ENCODE peak calls at places on chromosomes 12 and 14, in ten cellular contexts. One of them, this sample, is unnamed.
A peak's percentile ranks its signal among the peaks of the same experiment; 100 is the strongest.

GRCh38 chr12:122836027-122836921 is 1.0 kb downstream of the HIP1R start:
- DNase-seq in cardiac fibroblast: peak; percentile 31
- DNase-seq in naive thymus-derived CD4-positive, alpha-beta T cell: peak; percentile 82
- DNase-seq in HFF-Myc: no peak
- DNase-seq in kidney: peak; percentile 80
- DNase-seq in heart left ventricle: no peak
- DNase-seq in AG09309: no peak
- DNase-seq in H1: no peak
- DNase-seq in lower lobe of right lung: peak; percentile 55
- DNase-seq in body of pancreas: peak; percentile 49
- DNase-seq in this sample: no peak

GRCh38 chr14:57498659-57499058 is 5.0 kb upstream of the CCDC198 start:
- DNase-seq in HFF-Myc: no peak
- DNase-seq in kidney: no peak
- DNase-seq in naive thymus-derived CD4-positive, alpha-beta T cell: no peak
- DNase-seq in AG09309: no peak
- DNase-seq in heart left ventricle: no peak
- DNase-seq in cardiac fibroblast: no peak
- DNase-seq in lower lobe of right lung: no peak
- DNase-seq in body of pancreas: no peak
- DNase-seq in H1: no peak
- DNase-seq in this sample: no peak

GRCh38 chr12:93707836-93708235 is 30.7 kb downstream of the CRADD start:
- DNase-seq in heart left ventricle: no peak
- DNase-seq in H1: no peak
- DNase-seq in kidney: no peak
- DNase-seq in lower lobe of right lung: no peak
- DNase-seq in AG09309: no peak
- DNase-seq in body of pancreas: no peak
- DNase-seq in cardiac fibroblast: peak; percentile 30
- DNase-seq in HFF-Myc: no peak
- DNase-seq in naive thymus-derived CD4-positive, alpha-beta T cell: no peak
- DNase-seq in this sample: no peak

GRCh38 chr14:64795921-64796320 is 83.8 kb downstream of the SPTB start:
- DNase-seq in naive thymus-derived CD4-positive, alpha-beta T cell: no peak
- DNase-seq in HFF-Myc: no peak
- DNase-seq in body of pancreas: no peak
- DNase-seq in AG09309: no peak
- DNase-seq in kidney: no peak
- DNase-seq in H1: no peak
- DNase-seq in lower lobe of right lung: no peak
- DNase-seq in heart left ventricle: no peak
- DNase-seq in cardiac fibroblast: no peak
- DNase-seq in this sample: no peak

GRCh38 chr12:31732926-31733548 is 4.2 kb upstream of the AMN1 start:
- DNase-seq in heart left ventricle: no peak
- DNase-seq in naive thymus-derived CD4-positive, alpha-beta T cell: no peak
- DNase-seq in AG09309: peak; percentile 29
- DNase-seq in H1: no peak
- DNase-seq in cardiac fibroblast: peak; percentile 95
- DNase-seq in kidney: no peak
- DNase-seq in lower lobe of right lung: no peak
- DNase-seq in HFF-Myc: peak; percentile 76
- DNase-seq in body of pancreas: no peak
- DNase-seq in this sample: no peak

GRCh38 chr12:10615532-10615931 is 2.1 kb upstream of the MAGOHB start:
- DNase-seq in H1: no peak
- DNase-seq in kidney: no peak
- DNase-seq in naive thymus-derived CD4-positive, alpha-beta T cell: no peak
- DNase-seq in cardiac fibroblast: no peak
- DNase-seq in heart left ventricle: no peak
- DNase-seq in lower lobe of right lung: no peak
- DNase-seq in AG09309: no peak
- DNase-seq in body of pancreas: no peak
- DNase-seq in HFF-Myc: no peak
- DNase-seq in this sample: no peak

GRCh38 chr12:26880625-26881024 is 47.6 kb upstream of the ITPR2 start:
- DNase-seq in naive thymus-derived CD4-positive, alpha-beta T cell: no peak
- DNase-seq in body of pancreas: no peak
- DNase-seq in AG09309: no peak
- DNase-seq in cardiac fibroblast: no peak
- DNase-seq in lower lobe of right lung: no peak
- DNase-seq in HFF-Myc: no peak
- DNase-seq in kidney: no peak
- DNase-seq in H1: no peak
- DNase-seq in heart left ventricle: no peak
- DNase-seq in this sample: no peak

GRCh38 chr14:34463598-34463961 is 1.5 kb upstream of the SPTSSA start:
- DNase-seq in lower lobe of right lung: no peak
- DNase-seq in heart left ventricle: no peak
- DNase-seq in AG09309: no peak
- DNase-seq in H1: no peak
- DNase-seq in cardiac fibroblast: no peak
- DNase-seq in naive thymus-derived CD4-positive, alpha-beta T cell: no peak
- DNase-seq in kidney: no peak
- DNase-seq in body of pancreas: no peak
- DNase-seq in HFF-Myc: no peak
- DNase-seq in this sample: no peak

GRCh38 chr12:3342051-3342450 is 149.0 kb upstream of the PRMT8 start:
- DNase-seq in lower lobe of right lung: no peak
- DNase-seq in naive thymus-derived CD4-positive, alpha-beta T cell: no peak
- DNase-seq in H1: peak; percentile 21
- DNase-seq in HFF-Myc: peak; percentile 19
- DNase-seq in heart left ventricle: peak; percentile 65
- DNase-seq in body of pancreas: peak; percentile 23
- DNase-seq in kidney: no peak
- DNase-seq in cardiac fibroblast: peak; percentile 42
- DNase-seq in AG09309: no peak
- DNase-seq in this sample: no peak

GRCh38 chr14:22551597-22551982 is 37.4 kb downstream of the DAD1 start:
- DNase-seq in H1: no peak
- DNase-seq in lower lobe of right lung: no peak
- DNase-seq in AG09309: no peak
- DNase-seq in naive thymus-derived CD4-positive, alpha-beta T cell: no peak
- DNase-seq in kidney: peak; percentile 74
- DNase-seq in cardiac fibroblast: no peak
- DNase-seq in body of pancreas: no peak
- DNase-seq in heart left ventricle: no peak
- DNase-seq in HFF-Myc: no peak
- DNase-seq in this sample: no peak

GRCh38 chr14:29822430-29822709 is 105.3 kb downstream of the PRKD1 start:
- DNase-seq in HFF-Myc: no peak
- DNase-seq in heart left ventricle: no peak
- DNase-seq in AG09309: no peak
- DNase-seq in H1: no peak
- DNase-seq in kidney: no peak
- DNase-seq in naive thymus-derived CD4-positive, alpha-beta T cell: no peak
- DNase-seq in cardiac fibroblast: no peak
- DNase-seq in lower lobe of right lung: no peak
- DNase-seq in body of pancreas: no peak
- DNase-seq in this sample: no peak

GRCh38 chr12:123958876-123959275 is 13.8 kb downstream of the CCDC92 start:
- DNase-seq in kidney: peak; percentile 20
- DNase-seq in HFF-Myc: no peak
- DNase-seq in lower lobe of right lung: no peak
- DNase-seq in naive thymus-derived CD4-positive, alpha-beta T cell: no peak
- DNase-seq in heart left ventricle: no peak
- DNase-seq in cardiac fibroblast: no peak
- DNase-seq in body of pancreas: no peak
- DNase-seq in AG09309: no peak
- DNase-seq in H1: no peak
- DNase-seq in this sample: no peak

GRCh38 chr14:105045710-105046326 is 19.4 kb downstream of the GPR132 start:
- DNase-seq in kidney: peak; percentile 94
- DNase-seq in AG09309: no peak
- DNase-seq in heart left ventricle: peak; percentile 89
- DNase-seq in H1: no peak
- DNase-seq in lower lobe of right lung: peak; percentile 95
- DNase-seq in HFF-Myc: no peak
- DNase-seq in cardiac fibroblast: peak; percentile 86
- DNase-seq in body of pancreas: peak; percentile 91
- DNase-seq in naive thymus-derived CD4-positive, alpha-beta T cell: peak; percentile 86
- DNase-seq in this sample: no peak

GRCh38 chr14:47439953-47440352 is 235.5 kb downstream of the MDGA2 start:
- DNase-seq in H1: no peak
- DNase-seq in body of pancreas: no peak
- DNase-seq in lower lobe of right lung: no peak
- DNase-seq in naive thymus-derived CD4-positive, alpha-beta T cell: no peak
- DNase-seq in kidney: no peak
- DNase-seq in cardiac fibroblast: no peak
- DNase-seq in heart left ventricle: no peak
- DNase-seq in AG09309: no peak
- DNase-seq in HFF-Myc: no peak
- DNase-seq in this sample: no peak

GRCh38 chr12:31507966-31508365 is 83.0 kb downstream of the DENND5B start:
- DNase-seq in heart left ventricle: no peak
- DNase-seq in naive thymus-derived CD4-positive, alpha-beta T cell: no peak
- DNase-seq in H1: no peak
- DNase-seq in kidney: no peak
- DNase-seq in AG09309: no peak
- DNase-seq in HFF-Myc: no peak
- DNase-seq in body of pancreas: no peak
- DNase-seq in cardiac fibroblast: peak; percentile 75
- DNase-seq in lower lobe of right lung: no peak
- DNase-seq in this sample: no peak

GRCh38 chr12:89856431-89856830 is 147.8 kb upstream of the ATP2B1 start:
- DNase-seq in heart left ventricle: no peak
- DNase-seq in naive thymus-derived CD4-positive, alpha-beta T cell: no peak
- DNase-seq in body of pancreas: no peak
- DNase-seq in lower lobe of right lung: no peak
- DNase-seq in AG09309: peak; percentile 51
- DNase-seq in cardiac fibroblast: peak; percentile 81
- DNase-seq in H1: no peak
- DNase-seq in kidney: no peak
- DNase-seq in HFF-Myc: peak; percentile 26
- DNase-seq in this sample: peak; percentile 82

GRCh38 chr12:79140711-79141110 is 276.1 kb downstream of the SYT1 start:
- DNase-seq in H1: no peak
- DNase-seq in HFF-Myc: no peak
- DNase-seq in naive thymus-derived CD4-positive, alpha-beta T cell: no peak
- DNase-seq in kidney: no peak
- DNase-seq in AG09309: no peak
- DNase-seq in lower lobe of right lung: no peak
- DNase-seq in heart left ventricle: no peak
- DNase-seq in body of pancreas: no peak
- DNase-seq in cardiac fibroblast: no peak
- DNase-seq in this sample: no peak
- H3K4me3 ChIP-seq in H1: no peak overlapping the region
- H3K4me3 ChIP-seq in HFF-Myc: no peak overlapping the region
- H3K4me3 ChIP-seq in naive thymus-derived CD4-positive, alpha-beta T cell: no peak overlapping the region
- H3K4me3 ChIP-seq in kidney: no peak overlapping the region
- H3K4me3 ChIP-seq in AG09309: no peak overlapping the region
- H3K4me3 ChIP-seq in lower lobe of right lung: no peak overlapping the region
- H3K4me3 ChIP-seq in heart left ventricle: no peak overlapping the region
- H3K4me3 ChIP-seq in body of pancreas: no peak overlapping the region
- H3K4me3 ChIP-seq in cardiac fibroblast: no peak overlapping the region
- H3K4me3 ChIP-seq in this sample: no peak overlapping the region

DNA sequence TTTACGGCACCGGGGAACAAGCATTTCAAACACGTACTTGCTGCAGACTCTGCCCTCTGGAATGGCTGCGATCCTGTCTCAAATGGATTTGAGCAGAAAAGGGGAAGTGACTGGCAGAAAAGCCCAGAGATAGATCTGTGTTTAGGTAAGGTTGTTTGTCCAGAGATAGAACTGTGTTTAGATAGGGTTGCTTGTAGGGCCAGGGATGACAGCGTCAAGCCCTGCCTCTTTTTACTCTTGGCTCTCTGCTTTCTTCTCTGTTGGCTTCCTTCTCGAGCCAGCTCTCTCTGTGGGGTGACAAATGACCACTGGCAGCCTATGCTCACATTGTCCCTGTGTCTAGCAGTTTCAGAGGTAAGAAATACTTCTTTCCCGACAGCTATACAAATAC is 11.4 kb downstream of the DGLUCY start:
- DNase-seq in naive thymus-derived CD4-positive, alpha-beta T cell: no peak
- DNase-seq in body of pancreas: no peak
- DNase-seq in AG09309: no peak
- DNase-seq in heart left ventricle: no peak
- DNase-seq in HFF-Myc: no peak
- DNase-seq in cardiac fibroblast: no peak
- DNase-seq in kidney: no peak
- DNase-seq in H1: no peak
- DNase-seq in lower lobe of right lung: no peak
- DNase-seq in this sample: no peak
- H3K4me3 ChIP-seq in naive thymus-derived CD4-positive, alpha-beta T cell: no peak overlapping the region
- H3K4me3 ChIP-seq in body of pancreas: no peak overlapping the region
- H3K4me3 ChIP-seq in AG09309: no peak overlapping the region
- H3K4me3 ChIP-seq in heart left ventricle: no peak overlapping the region
- H3K4me3 ChIP-seq in HFF-Myc: no peak overlapping the region
- H3K4me3 ChIP-seq in cardiac fibroblast: no peak overlapping the region
- H3K4me3 ChIP-seq in kidney: no peak overlapping the region
- H3K4me3 ChIP-seq in H1: no peak overlapping the region
- H3K4me3 ChIP-seq in lower lobe of right lung: no peak overlapping the region
- H3K4me3 ChIP-seq in this sample: no peak overlapping the region

GRCh38 chr14:88310457-88310856 is 12.6 kb downstream of the KCNK10 start:
- DNase-seq in HFF-Myc: no peak
- DNase-seq in H1: no peak
- DNase-seq in heart left ventricle: no peak
- DNase-seq in kidney: no peak
- DNase-seq in AG09309: no peak
- DNase-seq in naive thymus-derived CD4-positive, alpha-beta T cell: no peak
- DNase-seq in lower lobe of right lung: no peak
- DNase-seq in cardiac fibroblast: no peak
- DNase-seq in body of pancreas: no peak
- DNase-seq in this sample: no peak
- H3K4me3 ChIP-seq in HFF-Myc: no peak overlapping the region
- H3K4me3 ChIP-seq in H1: no peak overlapping the region
- H3K4me3 ChIP-seq in heart left ventricle: no peak overlapping the region
- H3K4me3 ChIP-seq in kidney: no peak overlapping the region
- H3K4me3 ChIP-seq in AG09309: no peak overlapping the region
- H3K4me3 ChIP-seq in naive thymus-derived CD4-positive, alpha-beta T cell: no peak overlapping the region
- H3K4me3 ChIP-seq in lower lobe of right lung: no peak overlapping the region
- H3K4me3 ChIP-seq in cardiac fibroblast: no peak overlapping the region
- H3K4me3 ChIP-seq in body of pancreas: no peak overlapping the region
- H3K4me3 ChIP-seq in this sample: no peak overlapping the region

DNA sequence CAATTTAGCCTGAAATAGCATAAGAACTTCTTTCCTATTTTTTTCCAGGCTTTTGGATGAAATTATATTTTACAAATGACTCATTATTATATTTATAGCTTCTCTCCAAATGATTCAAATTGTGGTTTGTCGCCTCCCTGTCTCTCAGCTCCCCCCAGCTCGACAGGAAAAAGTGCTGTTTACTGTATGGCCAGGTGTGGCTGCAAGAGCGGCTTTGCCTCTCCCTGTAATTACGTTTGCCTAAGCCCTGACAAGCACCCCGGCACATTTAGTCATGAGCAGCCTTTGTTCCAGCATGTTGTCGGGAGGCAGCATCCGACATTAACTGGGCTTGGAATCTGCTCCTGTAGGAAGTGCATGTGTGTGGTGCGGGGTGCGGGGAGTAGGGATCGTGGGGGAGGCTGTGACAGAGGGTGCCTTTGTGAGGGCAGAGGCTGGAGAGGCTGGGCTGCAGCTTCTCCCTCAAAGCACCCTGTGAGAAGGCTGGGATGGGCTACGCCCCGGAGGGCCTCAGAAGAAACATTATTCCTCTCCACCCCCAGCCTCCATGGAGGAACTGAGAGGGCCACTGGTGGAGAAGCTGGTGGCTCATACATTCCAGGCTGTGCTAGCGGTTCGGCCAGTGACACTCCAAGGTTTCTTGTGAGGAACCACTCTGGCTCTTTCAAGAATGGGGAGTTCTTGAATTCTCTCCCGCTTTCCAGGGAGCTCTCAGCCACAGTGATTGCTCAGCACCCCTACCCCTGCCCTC is 42.1 kb upstream of the CTDSP2 start:
- DNase-seq in naive thymus-derived CD4-positive, alpha-beta T cell: peak; percentile 28
- DNase-seq in body of pancreas: no peak
- DNase-seq in heart left ventricle: peak; percentile 40
- DNase-seq in lower lobe of right lung: no peak
- DNase-seq in HFF-Myc: no peak
- DNase-seq in H1: no peak
- DNase-seq in kidney: peak; percentile 84
- DNase-seq in cardiac fibroblast: peak; percentile 74
- DNase-seq in AG09309: no peak
- DNase-seq in this sample: no peak
- H3K4me3 ChIP-seq in naive thymus-derived CD4-positive, alpha-beta T cell: no peak overlapping the region
- H3K4me3 ChIP-seq in body of pancreas: no peak overlapping the region
- H3K4me3 ChIP-seq in heart left ventricle: no peak overlapping the region
- H3K4me3 ChIP-seq in lower lobe of right lung: peak overlapping the region; percentile 14
- H3K4me3 ChIP-seq in HFF-Myc: peak overlapping the region; percentile 18
- H3K4me3 ChIP-seq in H1: peak overlapping the region; percentile 19
- H3K4me3 ChIP-seq in kidney: no peak overlapping the region
- H3K4me3 ChIP-seq in cardiac fibroblast: peak overlapping the region; percentile 18
- H3K4me3 ChIP-seq in AG09309: peak overlapping the region; percentile 20
- H3K4me3 ChIP-seq in this sample: no peak overlapping the region